ENCODE peak calls at places on chromosomes 11 and 22, in four cellular contexts. One of them, this sample, is unnamed. For H3K4me1, the result is how much of the 10 kb centered on the place peaks cover.

GRCh38 chr11:16001899-16002426 is 354.4 kb downstream of the SOX6 start:
- DNase-seq in heart right ventricle: no peak
- DNase-seq in heart left ventricle: no peak
- DNase-seq in CD4-positive, CD25-positive, alpha-beta regulatory T cell: no peak
- DNase-seq in this sample: peak

GRCh38 chr11:125147280-125147679 is 17.3 kb upstream of the PKNOX2 start:
- DNase-seq in heart right ventricle: no peak
- DNase-seq in heart left ventricle: no peak
- DNase-seq in CD4-positive, CD25-positive, alpha-beta regulatory T cell: no peak
- DNase-seq in this sample: no peak

GRCh38 chr11:120021978-120022377 is 115.9 kb downstream of the TRIM29 start:
- DNase-seq in heart right ventricle: no peak
- DNase-seq in heart left ventricle: no peak
- DNase-seq in CD4-positive, CD25-positive, alpha-beta regulatory T cell: no peak
- DNase-seq in this sample: no peak

GRCh38 chr22:17847360-17848078 is 73.2 kb upstream of the BID start:
- DNase-seq in heart right ventricle: no peak
- DNase-seq in heart left ventricle: no peak
- DNase-seq in CD4-positive, CD25-positive, alpha-beta regulatory T cell: no peak
- DNase-seq in this sample: no peak

GRCh38 chr11:4704054-4704789 is at the start of gene MMP26:
- DNase-seq in heart right ventricle: no peak
- DNase-seq in heart left ventricle: no peak
- DNase-seq in CD4-positive, CD25-positive, alpha-beta regulatory T cell: no peak
- DNase-seq in this sample: no peak

GRCh38 chr11:63023851-63024648 is 8.4 kb upstream of the SLC22A8 start:
- DNase-seq in heart right ventricle: peak
- DNase-seq in heart left ventricle: peak
- DNase-seq in CD4-positive, CD25-positive, alpha-beta regulatory T cell: peak
- DNase-seq in this sample: peak

GRCh38 chr22:44746836-44747519 is 5.4 kb upstream of the ARHGAP8 start:
- DNase-seq in heart right ventricle: no peak
- DNase-seq in heart left ventricle: no peak
- DNase-seq in CD4-positive, CD25-positive, alpha-beta regulatory T cell: no peak
- DNase-seq in this sample: peak

GRCh38 chr22:30324008-30324730 is 2.6 kb downstream of the TBC1D10A start:
- DNase-seq in heart right ventricle: no peak
- DNase-seq in heart left ventricle: no peak
- DNase-seq in CD4-positive, CD25-positive, alpha-beta regulatory T cell: no peak
- DNase-seq in this sample: no peak

GRCh38 chr11:70079691-70080090 is 1.6 kb downstream of the ANO1 start:
- DNase-seq in heart right ventricle: no peak
- DNase-seq in heart left ventricle: no peak
- DNase-seq in CD4-positive, CD25-positive, alpha-beta regulatory T cell: no peak
- DNase-seq in this sample: no peak

GRCh38 chr11:134119094-134119493 is 50.2 kb downstream of the JAM3 start:
- DNase-seq in heart right ventricle: no peak
- DNase-seq in heart left ventricle: no peak
- DNase-seq in CD4-positive, CD25-positive, alpha-beta regulatory T cell: no peak
- DNase-seq in this sample: no peak

GRCh38 chr11:65433657-65434056 is 11.1 kb downstream of the NEAT1 start:
- DNase-seq in heart right ventricle: no peak
- DNase-seq in heart left ventricle: no peak
- DNase-seq in CD4-positive, CD25-positive, alpha-beta regulatory T cell: no peak
- DNase-seq in this sample: no peak

GRCh38 chr11:117170210-117170609 is 8.3 kb upstream of the SIDT2 start:
- DNase-seq in heart right ventricle: no peak
- DNase-seq in heart left ventricle: no peak
- DNase-seq in CD4-positive, CD25-positive, alpha-beta regulatory T cell: no peak
- DNase-seq in this sample: no peak

GRCh38 chr22:49015459-49015858 is 812.2 kb downstream of the BRD1 start:
- DNase-seq in heart right ventricle: no peak
- DNase-seq in heart left ventricle: no peak
- DNase-seq in CD4-positive, CD25-positive, alpha-beta regulatory T cell: no peak
- DNase-seq in this sample: no peak

GRCh38 chr22:45162531-45162930 is 1.2 kb upstream of the NUP50 start:
- DNase-seq in heart right ventricle: no peak
- DNase-seq in heart left ventricle: no peak
- DNase-seq in CD4-positive, CD25-positive, alpha-beta regulatory T cell: no peak
- DNase-seq in this sample: peak

GRCh38 chr22:30943368-30943767 is 25.2 kb downstream of the MORC2 start:
- DNase-seq in heart right ventricle: no peak
- DNase-seq in heart left ventricle: no peak
- DNase-seq in CD4-positive, CD25-positive, alpha-beta regulatory T cell: peak
- DNase-seq in this sample: no peak

GRCh38 chr22:32994046-32994827 is 63.9 kb downstream of the SYN3 start:
- DNase-seq in heart right ventricle: no peak
- DNase-seq in heart left ventricle: no peak
- DNase-seq in CD4-positive, CD25-positive, alpha-beta regulatory T cell: no peak
- DNase-seq in this sample: no peak

GRCh38 chr11:135019343-135019742 is 607.3 kb upstream of the B3GAT1 start:
- DNase-seq in heart right ventricle: no peak
- DNase-seq in heart left ventricle: no peak
- DNase-seq in CD4-positive, CD25-positive, alpha-beta regulatory T cell: no peak
- DNase-seq in this sample: no peak

GRCh38 chr11:74255741-74256369 is 55.6 kb downstream of the P4HA3 start:
- DNase-seq in heart right ventricle: peak
- DNase-seq in heart left ventricle: no peak
- DNase-seq in CD4-positive, CD25-positive, alpha-beta regulatory T cell: peak
- DNase-seq in this sample: peak

GRCh38 chr11:19328586-19329311 is 88.0 kb upstream of the E2F8 start:
- DNase-seq in heart right ventricle: no peak
- DNase-seq in heart left ventricle: no peak
- DNase-seq in CD4-positive, CD25-positive, alpha-beta regulatory T cell: no peak
- DNase-seq in this sample: no peak

GRCh38 chr22:44705022-44705297 is 3.0 kb downstream of the PRR5 start:
- DNase-seq in heart right ventricle: no peak
- DNase-seq in heart left ventricle: no peak
- DNase-seq in CD4-positive, CD25-positive, alpha-beta regulatory T cell: no peak
- DNase-seq in this sample: no peak

GRCh38 chr11:116420770-116421528 is 351.8 kb downstream of the BUD13 start:
- DNase-seq in heart right ventricle: no peak
- DNase-seq in heart left ventricle: no peak
- DNase-seq in CD4-positive, CD25-positive, alpha-beta regulatory T cell: no peak
- DNase-seq in this sample: no peak

GRCh38 chr22:19961201-19961580 is 19.6 kb upstream of the TXNRD2 start:
- DNase-seq in heart right ventricle: no peak
- DNase-seq in heart left ventricle: no peak
- DNase-seq in CD4-positive, CD25-positive, alpha-beta regulatory T cell: no peak
- DNase-seq in this sample: no peak
- H3K4me1 ChIP-seq in heart right ventricle: under half
- H3K4me1 ChIP-seq in heart left ventricle: under half
- H3K4me1 ChIP-seq in CD4-positive, CD25-positive, alpha-beta regulatory T cell: under half
- H3K4me1 ChIP-seq in this sample: under half

DNA sequence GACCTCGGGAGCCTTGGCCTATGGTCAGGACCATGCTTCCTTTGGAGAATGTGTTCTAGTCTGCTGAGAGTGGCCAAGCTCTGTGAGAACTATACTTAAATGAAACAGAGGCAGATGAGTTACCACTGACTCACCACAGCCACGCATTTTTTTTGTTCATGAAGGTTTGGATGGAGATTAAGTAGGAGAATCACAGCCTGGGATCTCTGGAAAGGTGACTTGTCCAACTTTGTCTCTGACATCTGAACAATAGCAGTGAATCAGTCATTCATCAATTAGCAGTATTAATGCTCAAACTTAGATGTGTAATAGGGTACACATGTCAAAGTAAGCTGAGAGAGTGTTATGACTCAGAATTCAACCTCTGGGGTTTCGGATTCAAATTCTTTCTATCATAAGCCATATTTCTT is 100.7 kb upstream of the ANO3 start:
- DNase-seq in heart right ventricle: no peak
- DNase-seq in heart left ventricle: no peak
- DNase-seq in CD4-positive, CD25-positive, alpha-beta regulatory T cell: no peak
- DNase-seq in this sample: no peak
- H3K4me1 ChIP-seq in heart right ventricle: under half
- H3K4me1 ChIP-seq in heart left ventricle: under half
- H3K4me1 ChIP-seq in CD4-positive, CD25-positive, alpha-beta regulatory T cell: under half
- H3K4me1 ChIP-seq in this sample: under half

DNA sequence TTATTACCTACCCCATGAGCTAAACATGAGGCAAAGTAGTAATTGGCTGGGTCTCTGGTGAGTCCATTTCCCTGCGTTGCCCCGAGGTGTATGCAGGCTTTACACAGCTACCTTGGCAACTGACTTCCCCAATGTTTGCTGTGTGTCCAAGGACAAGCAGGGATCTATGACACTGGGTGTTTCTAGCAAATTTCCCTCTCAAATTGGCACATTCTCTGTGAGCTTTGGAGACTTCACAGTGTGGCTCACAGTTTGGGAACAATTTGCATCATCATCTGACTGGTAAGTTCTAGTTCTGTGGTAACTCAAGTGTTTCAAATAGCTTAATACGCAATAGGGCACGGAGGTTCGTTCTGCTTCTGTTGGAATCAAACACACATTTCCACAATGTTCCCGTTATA is 12.5 kb downstream of the NNMT start:
- DNase-seq in heart right ventricle: no peak
- DNase-seq in heart left ventricle: no peak
- DNase-seq in CD4-positive, CD25-positive, alpha-beta regulatory T cell: no peak
- DNase-seq in this sample: no peak
- H3K4me1 ChIP-seq in heart right ventricle: under half
- H3K4me1 ChIP-seq in heart left ventricle: under half
- H3K4me1 ChIP-seq in CD4-positive, CD25-positive, alpha-beta regulatory T cell: under half
- H3K4me1 ChIP-seq in this sample: under half

DNA sequence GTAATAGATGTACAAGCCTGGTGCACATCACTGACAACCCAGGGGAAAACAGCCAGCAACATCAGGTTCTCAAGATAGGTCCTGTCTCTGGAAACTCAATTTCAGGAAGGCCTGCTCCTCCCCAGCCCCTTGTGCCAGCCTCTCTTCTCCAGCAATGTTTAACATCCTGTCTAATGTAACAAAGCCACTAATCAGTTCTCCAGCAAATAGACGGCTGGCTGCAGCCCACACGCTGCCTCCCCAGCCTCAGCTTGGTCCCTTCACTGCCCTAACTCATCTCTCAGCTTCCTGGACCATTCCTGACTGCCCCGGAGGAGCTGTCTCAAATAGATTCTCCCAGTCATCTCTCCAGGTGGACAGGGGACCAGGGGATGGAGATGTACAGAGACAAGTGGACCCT is 37.8 kb downstream of the RPL27A start:
- DNase-seq in heart right ventricle: no peak
- DNase-seq in heart left ventricle: no peak
- DNase-seq in CD4-positive, CD25-positive, alpha-beta regulatory T cell: no peak
- DNase-seq in this sample: no peak
- H3K4me1 ChIP-seq in heart right ventricle: half or more
- H3K4me1 ChIP-seq in heart left ventricle: under half
- H3K4me1 ChIP-seq in CD4-positive, CD25-positive, alpha-beta regulatory T cell: under half
- H3K4me1 ChIP-seq in this sample: under half

DNA sequence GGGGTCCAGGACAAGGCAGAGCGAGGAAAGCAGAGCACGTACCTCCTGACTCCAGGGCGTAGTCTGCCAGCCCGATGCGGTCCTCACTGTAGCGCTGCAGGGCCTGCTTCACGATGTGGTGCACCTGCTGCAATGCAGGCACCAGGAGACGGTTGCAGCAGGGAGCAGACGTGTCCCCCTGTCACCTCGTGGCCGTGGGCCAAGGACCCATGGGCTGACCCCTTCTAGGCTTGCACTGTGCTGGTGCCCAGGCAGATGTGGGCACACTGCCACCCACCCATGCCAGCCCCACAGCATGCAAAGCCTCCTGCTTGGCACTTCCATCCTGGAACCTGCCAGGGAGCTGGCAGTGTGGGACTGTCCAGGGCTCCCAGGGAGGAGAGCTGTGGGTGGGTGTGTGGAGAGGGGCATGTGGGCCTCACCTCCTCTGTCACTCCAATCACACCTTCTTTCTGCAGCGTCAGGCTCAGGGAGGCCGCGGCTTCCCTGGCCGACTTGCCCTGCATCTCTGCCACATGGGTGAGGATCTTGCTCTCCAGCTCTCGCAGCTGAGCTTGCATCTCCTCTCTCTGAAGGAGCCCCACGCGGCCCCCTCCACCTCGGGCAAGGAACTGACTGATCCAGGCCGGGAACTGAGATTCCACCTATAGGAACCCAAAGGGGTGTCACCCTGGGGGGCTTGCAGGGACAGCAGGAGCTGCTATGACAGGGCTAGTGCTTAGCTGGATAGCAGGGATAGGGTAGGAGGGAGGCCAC is 16.3 kb downstream of the SUN2 start:
- DNase-seq in heart right ventricle: no peak
- DNase-seq in heart left ventricle: peak
- DNase-seq in CD4-positive, CD25-positive, alpha-beta regulatory T cell: no peak
- DNase-seq in this sample: no peak
- H3K4me1 ChIP-seq in heart right ventricle: under half
- H3K4me1 ChIP-seq in heart left ventricle: under half
- H3K4me1 ChIP-seq in CD4-positive, CD25-positive, alpha-beta regulatory T cell: under half
- H3K4me1 ChIP-seq in this sample: under half

GRCh38 chr11:96147913-96148312 is 195.1 kb downstream of the MAML2 start:
- DNase-seq in heart right ventricle: no peak
- DNase-seq in heart left ventricle: no peak
- DNase-seq in CD4-positive, CD25-positive, alpha-beta regulatory T cell: no peak
- DNase-seq in this sample: peak

GRCh38 chr11:96146765-96147164 is 196.2 kb downstream of the MAML2 start:
- DNase-seq in heart right ventricle: no peak
- DNase-seq in heart left ventricle: no peak
- DNase-seq in CD4-positive, CD25-positive, alpha-beta regulatory T cell: no peak
- DNase-seq in this sample: no peak

GRCh38 chr11:96145163-96145585 is 197.8 kb downstream of the MAML2 start:
- DNase-seq in heart right ventricle: no peak
- DNase-seq in heart left ventricle: no peak
- DNase-seq in CD4-positive, CD25-positive, alpha-beta regulatory T cell: no peak
- DNase-seq in this sample: peak

GRCh38 chr11:96144553-96144952 is 198.4 kb downstream of the MAML2 start:
- DNase-seq in heart right ventricle: no peak
- DNase-seq in heart left ventricle: no peak
- DNase-seq in CD4-positive, CD25-positive, alpha-beta regulatory T cell: no peak
- DNase-seq in this sample: no peak

DNA sequence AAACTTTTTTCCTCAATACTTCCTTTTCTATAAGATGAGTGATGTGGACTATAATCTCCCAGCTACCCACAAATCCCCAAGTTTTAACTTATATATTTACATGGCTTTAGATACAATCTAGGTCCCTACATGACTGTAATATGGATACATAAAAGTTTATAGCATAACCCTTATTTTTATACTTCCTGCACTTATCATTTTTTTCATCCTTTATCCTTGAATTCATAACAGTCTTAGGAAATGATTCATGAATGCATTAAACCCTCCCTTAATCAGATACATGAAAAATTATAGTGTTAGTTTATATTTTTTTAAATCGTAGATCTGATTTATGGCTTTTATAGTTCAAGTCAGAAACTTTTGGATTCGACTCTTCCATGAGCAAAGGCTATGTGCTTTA is 195.8 kb downstream of the MAML2 start:
- DNase-seq in heart right ventricle: no peak
- DNase-seq in heart left ventricle: no peak
- DNase-seq in CD4-positive, CD25-positive, alpha-beta regulatory T cell: no peak
- DNase-seq in this sample: no peak
- H3K4me1 ChIP-seq in heart right ventricle: under half
- H3K4me1 ChIP-seq in heart left ventricle: under half
- H3K4me1 ChIP-seq in CD4-positive, CD25-positive, alpha-beta regulatory T cell: under half
- H3K4me1 ChIP-seq in this sample: half or more